ENCODE peak calls at places on chromosome 18, in ten cellular contexts. One of them, this sample, is unnamed.

GRCh38 chr18:69865656-69866241 is 81.9 kb downstream of the CD226 start:
- DNase-seq in tibial nerve: no peak
- DNase-seq in H1: no peak
- DNase-seq in body of pancreas: no peak
- DNase-seq in OCI-LY7: no peak
- DNase-seq in breast epithelium: no peak
- DNase-seq in PC-9: no peak
- DNase-seq in naive thymus-derived CD4-positive, alpha-beta T cell: no peak
- DNase-seq in spleen: no peak
- DNase-seq in coronary artery: no peak
- DNase-seq in this sample: no peak

GRCh38 chr18:50527636-50528307 is 32.1 kb upstream of the MAPK4 start:
- DNase-seq in tibial nerve: no peak
- DNase-seq in H1: no peak
- DNase-seq in body of pancreas: peak
- DNase-seq in OCI-LY7: no peak
- DNase-seq in breast epithelium: no peak
- DNase-seq in PC-9: no peak
- DNase-seq in naive thymus-derived CD4-positive, alpha-beta T cell: no peak
- DNase-seq in spleen: no peak
- DNase-seq in coronary artery: no peak
- DNase-seq in this sample: no peak

GRCh38 chr18:35054401-35054800 is 13.2 kb downstream of the MAPRE2 start:
- DNase-seq in tibial nerve: no peak
- DNase-seq in H1: no peak
- DNase-seq in body of pancreas: no peak
- DNase-seq in OCI-LY7: no peak
- DNase-seq in breast epithelium: no peak
- DNase-seq in PC-9: no peak
- DNase-seq in naive thymus-derived CD4-positive, alpha-beta T cell: no peak
- DNase-seq in spleen: no peak
- DNase-seq in coronary artery: no peak
- DNase-seq in this sample: no peak

GRCh38 chr18:8188196-8188595 is 421.0 kb upstream of the RAB12 start:
- DNase-seq in tibial nerve: no peak
- DNase-seq in H1: no peak
- DNase-seq in body of pancreas: peak
- DNase-seq in OCI-LY7: no peak
- DNase-seq in breast epithelium: no peak
- DNase-seq in PC-9: no peak
- DNase-seq in naive thymus-derived CD4-positive, alpha-beta T cell: no peak
- DNase-seq in spleen: no peak
- DNase-seq in coronary artery: no peak
- DNase-seq in this sample: no peak

GRCh38 chr18:58276640-58277456 is 232.8 kb downstream of the NEDD4L start:
- DNase-seq in tibial nerve: no peak
- DNase-seq in H1: no peak
- DNase-seq in body of pancreas: no peak
- DNase-seq in OCI-LY7: no peak
- DNase-seq in breast epithelium: no peak
- DNase-seq in PC-9: no peak
- DNase-seq in naive thymus-derived CD4-positive, alpha-beta T cell: no peak
- DNase-seq in spleen: no peak
- DNase-seq in coronary artery: no peak
- DNase-seq in this sample: no peak

GRCh38 chr18:56166914-56167313 is 471.5 kb downstream of the TXNL1 start:
- DNase-seq in tibial nerve: no peak
- DNase-seq in H1: no peak
- DNase-seq in body of pancreas: peak
- DNase-seq in OCI-LY7: no peak
- DNase-seq in breast epithelium: no peak
- DNase-seq in PC-9: no peak
- DNase-seq in naive thymus-derived CD4-positive, alpha-beta T cell: no peak
- DNase-seq in spleen: no peak
- DNase-seq in coronary artery: no peak
- DNase-seq in this sample: no peak

GRCh38 chr18:61637319-61637718 is 255.5 kb downstream of the RNF152 start:
- DNase-seq in tibial nerve: no peak
- DNase-seq in H1: no peak
- DNase-seq in body of pancreas: peak
- DNase-seq in OCI-LY7: no peak
- DNase-seq in breast epithelium: no peak
- DNase-seq in PC-9: no peak
- DNase-seq in naive thymus-derived CD4-positive, alpha-beta T cell: no peak
- DNase-seq in spleen: no peak
- DNase-seq in coronary artery: no peak
- DNase-seq in this sample: peak

GRCh38 chr18:5729983-5730699 is 165.2 kb downstream of the TMEM200C start:
- DNase-seq in tibial nerve: peak
- DNase-seq in H1: no peak
- DNase-seq in body of pancreas: no peak
- DNase-seq in OCI-LY7: no peak
- DNase-seq in breast epithelium: no peak
- DNase-seq in PC-9: no peak
- DNase-seq in naive thymus-derived CD4-positive, alpha-beta T cell: no peak
- DNase-seq in spleen: no peak
- DNase-seq in coronary artery: no peak
- DNase-seq in this sample: no peak

GRCh38 chr18:58321986-58322385 is 278.0 kb downstream of the NEDD4L start:
- DNase-seq in tibial nerve: peak
- DNase-seq in H1: no peak
- DNase-seq in body of pancreas: peak
- DNase-seq in OCI-LY7: peak
- DNase-seq in breast epithelium: peak
- DNase-seq in PC-9: peak
- DNase-seq in naive thymus-derived CD4-positive, alpha-beta T cell: no peak
- DNase-seq in spleen: no peak
- DNase-seq in coronary artery: no peak
- DNase-seq in this sample: peak

GRCh38 chr18:75330308-75330707 is 97.2 kb downstream of the SMIM21 start:
- DNase-seq in tibial nerve: no peak
- DNase-seq in H1: no peak
- DNase-seq in body of pancreas: no peak
- DNase-seq in OCI-LY7: no peak
- DNase-seq in breast epithelium: no peak
- DNase-seq in PC-9: no peak
- DNase-seq in naive thymus-derived CD4-positive, alpha-beta T cell: no peak
- DNase-seq in spleen: no peak
- DNase-seq in coronary artery: no peak
- DNase-seq in this sample: no peak

GRCh38 chr18:45850021-45850420 is 24.5 kb downstream of the SIGLEC15 start:
- DNase-seq in tibial nerve: no peak
- DNase-seq in H1: no peak
- DNase-seq in body of pancreas: no peak
- DNase-seq in OCI-LY7: no peak
- DNase-seq in breast epithelium: no peak
- DNase-seq in PC-9: no peak
- DNase-seq in naive thymus-derived CD4-positive, alpha-beta T cell: no peak
- DNase-seq in spleen: no peak
- DNase-seq in coronary artery: no peak
- DNase-seq in this sample: peak

GRCh38 chr18:63399300-63399699 is 23.0 kb downstream of the VPS4B start:
- DNase-seq in tibial nerve: no peak
- DNase-seq in H1: no peak
- DNase-seq in body of pancreas: no peak
- DNase-seq in OCI-LY7: no peak
- DNase-seq in breast epithelium: no peak
- DNase-seq in PC-9: no peak
- DNase-seq in naive thymus-derived CD4-positive, alpha-beta T cell: no peak
- DNase-seq in spleen: no peak
- DNase-seq in coronary artery: no peak
- DNase-seq in this sample: no peak

GRCh38 chr18:39057423-39058057 is 1491.9 kb upstream of the CELF4 start:
- DNase-seq in tibial nerve: no peak
- DNase-seq in H1: no peak
- DNase-seq in body of pancreas: no peak
- DNase-seq in OCI-LY7: no peak
- DNase-seq in breast epithelium: no peak
- DNase-seq in PC-9: no peak
- DNase-seq in naive thymus-derived CD4-positive, alpha-beta T cell: no peak
- DNase-seq in spleen: no peak
- DNase-seq in coronary artery: no peak
- DNase-seq in this sample: no peak

GRCh38 chr18:58694720-58695468 is 23.6 kb downstream of the MALT1 start:
- DNase-seq in tibial nerve: no peak
- DNase-seq in H1: no peak
- DNase-seq in body of pancreas: no peak
- DNase-seq in OCI-LY7: no peak
- DNase-seq in breast epithelium: no peak
- DNase-seq in PC-9: no peak
- DNase-seq in naive thymus-derived CD4-positive, alpha-beta T cell: no peak
- DNase-seq in spleen: no peak
- DNase-seq in coronary artery: no peak
- DNase-seq in this sample: no peak

GRCh38 chr18:61019902-61020301 is 313.3 kb upstream of the CDH20 start:
- DNase-seq in tibial nerve: no peak
- DNase-seq in H1: no peak
- DNase-seq in body of pancreas: no peak
- DNase-seq in OCI-LY7: no peak
- DNase-seq in breast epithelium: no peak
- DNase-seq in PC-9: no peak
- DNase-seq in naive thymus-derived CD4-positive, alpha-beta T cell: no peak
- DNase-seq in spleen: no peak
- DNase-seq in coronary artery: no peak
- DNase-seq in this sample: no peak

GRCh38 chr18:37529863-37530262 is 35.7 kb downstream of the CELF4 start:
- DNase-seq in tibial nerve: no peak
- DNase-seq in H1: no peak
- DNase-seq in body of pancreas: no peak
- DNase-seq in OCI-LY7: peak
- DNase-seq in breast epithelium: no peak
- DNase-seq in PC-9: no peak
- DNase-seq in naive thymus-derived CD4-positive, alpha-beta T cell: no peak
- DNase-seq in spleen: no peak
- DNase-seq in coronary artery: no peak
- DNase-seq in this sample: no peak

GRCh38 chr18:39698436-39698835 is 2132.8 kb upstream of the CELF4 start:
- DNase-seq in tibial nerve: no peak
- DNase-seq in H1: no peak
- DNase-seq in body of pancreas: no peak
- DNase-seq in OCI-LY7: no peak
- DNase-seq in breast epithelium: no peak
- DNase-seq in PC-9: no peak
- DNase-seq in naive thymus-derived CD4-positive, alpha-beta T cell: no peak
- DNase-seq in spleen: no peak
- DNase-seq in coronary artery: no peak
- DNase-seq in this sample: no peak

GRCh38 chr18:68288408-68288807 is 426.5 kb downstream of the TMX3 start:
- DNase-seq in tibial nerve: no peak
- DNase-seq in H1: no peak
- DNase-seq in body of pancreas: no peak
- DNase-seq in OCI-LY7: no peak
- DNase-seq in breast epithelium: no peak
- DNase-seq in PC-9: no peak
- DNase-seq in naive thymus-derived CD4-positive, alpha-beta T cell: no peak
- DNase-seq in spleen: no peak
- DNase-seq in coronary artery: no peak
- DNase-seq in this sample: no peak
- H3K27ac ChIP-seq in tibial nerve: no peak
- H3K27ac ChIP-seq in H1: no peak
- H3K27ac ChIP-seq in body of pancreas: no peak
- H3K27ac ChIP-seq in OCI-LY7: no peak
- H3K27ac ChIP-seq in breast epithelium: no peak
- H3K27ac ChIP-seq in PC-9: no peak
- H3K27ac ChIP-seq in naive thymus-derived CD4-positive, alpha-beta T cell: no peak
- H3K27ac ChIP-seq in spleen: no peak
- H3K27ac ChIP-seq in coronary artery: no peak
- H3K27ac ChIP-seq in this sample: no peak

GRCh38 chr18:79962835-79963657 is 1.4 kb upstream of the HSBP1L1 start:
- DNase-seq in tibial nerve: no peak
- DNase-seq in H1: no peak
- DNase-seq in body of pancreas: no peak
- DNase-seq in OCI-LY7: no peak
- DNase-seq in breast epithelium: no peak
- DNase-seq in PC-9: no peak
- DNase-seq in naive thymus-derived CD4-positive, alpha-beta T cell: no peak
- DNase-seq in spleen: no peak
- DNase-seq in coronary artery: no peak
- DNase-seq in this sample: no peak
- H3K27ac ChIP-seq in tibial nerve: no peak
- H3K27ac ChIP-seq in H1: no peak
- H3K27ac ChIP-seq in body of pancreas: no peak
- H3K27ac ChIP-seq in OCI-LY7: no peak
- H3K27ac ChIP-seq in breast epithelium: peak
- H3K27ac ChIP-seq in PC-9: peak
- H3K27ac ChIP-seq in naive thymus-derived CD4-positive, alpha-beta T cell: no peak
- H3K27ac ChIP-seq in spleen: no peak
- H3K27ac ChIP-seq in coronary artery: no peak
- H3K27ac ChIP-seq in this sample: no peak

DNA sequence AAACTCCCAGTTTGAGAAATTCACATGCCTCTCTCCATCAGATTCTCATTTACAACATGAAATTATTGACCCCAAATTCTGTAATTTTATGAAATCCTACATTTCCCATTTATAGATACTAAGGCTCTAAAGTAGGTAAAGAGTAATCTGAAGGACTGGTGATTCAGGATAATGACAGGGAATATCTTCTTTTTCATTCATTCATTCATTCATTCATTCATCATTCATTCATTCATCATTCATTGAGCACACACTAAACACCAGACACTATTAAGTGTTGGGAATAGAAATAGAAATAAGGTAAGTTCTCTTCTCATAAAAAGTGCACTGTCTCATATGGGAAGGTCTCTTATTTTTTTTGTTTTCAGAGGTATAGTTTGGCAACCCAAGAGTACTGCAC is 116.9 kb downstream of the TGIF1 start:
- DNase-seq in tibial nerve: no peak
- DNase-seq in H1: no peak
- DNase-seq in body of pancreas: no peak
- DNase-seq in OCI-LY7: no peak
- DNase-seq in breast epithelium: no peak
- DNase-seq in PC-9: no peak
- DNase-seq in naive thymus-derived CD4-positive, alpha-beta T cell: no peak
- DNase-seq in spleen: no peak
- DNase-seq in coronary artery: no peak
- DNase-seq in this sample: no peak
- H3K27ac ChIP-seq in tibial nerve: no peak
- H3K27ac ChIP-seq in H1: no peak
- H3K27ac ChIP-seq in body of pancreas: no peak
- H3K27ac ChIP-seq in OCI-LY7: no peak
- H3K27ac ChIP-seq in breast epithelium: no peak
- H3K27ac ChIP-seq in PC-9: no peak
- H3K27ac ChIP-seq in naive thymus-derived CD4-positive, alpha-beta T cell: no peak
- H3K27ac ChIP-seq in spleen: no peak
- H3K27ac ChIP-seq in coronary artery: no peak
- H3K27ac ChIP-seq in this sample: no peak

DNA sequence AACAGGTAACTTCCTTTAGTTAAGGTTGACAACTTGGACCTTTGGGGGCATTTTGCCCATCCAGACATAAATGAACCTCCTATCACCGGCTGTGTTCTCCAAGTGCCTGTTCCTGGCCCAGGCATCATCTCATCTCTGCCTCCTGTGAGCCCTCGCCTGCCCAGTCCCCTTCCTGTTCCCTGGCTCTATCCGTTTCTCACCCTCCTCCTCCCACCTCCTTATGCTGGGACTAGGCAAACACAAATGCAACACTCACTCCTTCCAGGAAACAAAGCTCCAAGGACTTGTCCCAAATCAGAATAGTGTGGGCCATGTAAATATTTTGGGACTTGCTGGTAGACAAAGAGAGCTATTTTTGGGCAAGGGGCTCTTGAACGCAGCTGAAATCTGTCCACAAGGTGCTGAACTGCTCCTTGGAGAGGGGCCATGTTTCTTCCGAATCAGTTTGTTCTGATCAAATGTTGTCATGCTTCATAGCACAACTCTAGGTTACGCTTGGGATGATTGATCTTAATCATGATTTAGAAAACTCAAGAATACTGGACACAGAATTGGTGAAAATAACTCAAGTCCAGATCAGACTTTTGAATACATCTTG is 25.3 kb downstream of the MBP start:
- DNase-seq in tibial nerve: no peak
- DNase-seq in H1: no peak
- DNase-seq in body of pancreas: no peak
- DNase-seq in OCI-LY7: no peak
- DNase-seq in breast epithelium: no peak
- DNase-seq in PC-9: no peak
- DNase-seq in naive thymus-derived CD4-positive, alpha-beta T cell: no peak
- DNase-seq in spleen: no peak
- DNase-seq in coronary artery: no peak
- DNase-seq in this sample: no peak
- H3K27ac ChIP-seq in tibial nerve: peak
- H3K27ac ChIP-seq in H1: no peak
- H3K27ac ChIP-seq in body of pancreas: peak
- H3K27ac ChIP-seq in OCI-LY7: no peak
- H3K27ac ChIP-seq in breast epithelium: peak
- H3K27ac ChIP-seq in PC-9: no peak
- H3K27ac ChIP-seq in naive thymus-derived CD4-positive, alpha-beta T cell: peak
- H3K27ac ChIP-seq in spleen: peak
- H3K27ac ChIP-seq in coronary artery: peak
- H3K27ac ChIP-seq in this sample: peak

This sample was measured in GM23338.